ENCODE peak calls at places on chromosomes 5 and 9, in five cellular contexts. One of them, this sample, is unnamed.

GRCh38 chr5:56527174-56527573 is 288.2 kb upstream of the MAP3K1 start:
- DNase-seq in cardiac muscle cell: no peak
- DNase-seq in NCI-H774: no peak
- DNase-seq in GM13977: no peak
- DNase-seq in C1 segment of cervical spinal cord: no peak
- DNase-seq in this sample: no peak

GRCh38 chr9:108789742-108790141 is 66.0 kb downstream of the ACTL7B start:
- DNase-seq in cardiac muscle cell: no peak
- DNase-seq in GM13977: no peak
- DNase-seq in NCI-H774: no peak
- DNase-seq in C1 segment of cervical spinal cord: no peak
- DNase-seq in this sample: no peak

GRCh38 chr9:73179594-73179993 is 27.9 kb downstream of the ANXA1 start:
- DNase-seq in C1 segment of cervical spinal cord: no peak
- DNase-seq in cardiac muscle cell: no peak
- DNase-seq in NCI-H774: no peak
- DNase-seq in GM13977: no peak
- DNase-seq in this sample: no peak

GRCh38 chr9:99192786-99193465 is 28.8 kb downstream of the ALG2 start:
- DNase-seq in NCI-H774: no peak
- DNase-seq in cardiac muscle cell: no peak
- DNase-seq in C1 segment of cervical spinal cord: no peak
- DNase-seq in GM13977: no peak
- DNase-seq in this sample: no peak

GRCh38 chr9:91117959-91118651 is 243.6 kb downstream of the AUH start:
- DNase-seq in GM13977: no peak
- DNase-seq in C1 segment of cervical spinal cord: peak; percentile 75
- DNase-seq in NCI-H774: peak; percentile 6
- DNase-seq in cardiac muscle cell: peak; percentile 83
- DNase-seq in this sample: peak; percentile 28

GRCh38 chr9:71703172-71703872 is 65.0 kb downstream of the CEMIP2 start:
- DNase-seq in cardiac muscle cell: no peak
- DNase-seq in GM13977: no peak
- DNase-seq in C1 segment of cervical spinal cord: no peak
- DNase-seq in NCI-H774: no peak
- DNase-seq in this sample: no peak

GRCh38 chr5:152688561-152689274 is 283.6 kb upstream of the NMUR2 start:
- DNase-seq in NCI-H774: no peak
- DNase-seq in GM13977: no peak
- DNase-seq in cardiac muscle cell: no peak
- DNase-seq in C1 segment of cervical spinal cord: no peak
- DNase-seq in this sample: no peak

GRCh38 chr9:96654450-96655197 is 493 bp downstream of the PRXL2C start:
- DNase-seq in cardiac muscle cell: peak; percentile 92
- DNase-seq in GM13977: peak; percentile 80
- DNase-seq in NCI-H774: peak; percentile 85
- DNase-seq in C1 segment of cervical spinal cord: peak; percentile 85
- DNase-seq in this sample: no peak

GRCh38 chr5:60366489-60366888 is 333.5 kb downstream of the DEPDC1B start:
- DNase-seq in GM13977: no peak
- DNase-seq in NCI-H774: no peak
- DNase-seq in C1 segment of cervical spinal cord: no peak
- DNase-seq in cardiac muscle cell: no peak
- DNase-seq in this sample: no peak

GRCh38 chr9:137970686-137971476 is 93.3 kb downstream of the CACNA1B start:
- DNase-seq in GM13977: no peak
- DNase-seq in cardiac muscle cell: no peak
- DNase-seq in NCI-H774: no peak
- DNase-seq in C1 segment of cervical spinal cord: no peak
- DNase-seq in this sample: no peak

GRCh38 chr5:151600069-151600665 is 9.0 kb upstream of the FAT2 start:
- DNase-seq in GM13977: no peak
- DNase-seq in NCI-H774: no peak
- DNase-seq in cardiac muscle cell: no peak
- DNase-seq in C1 segment of cervical spinal cord: no peak
- DNase-seq in this sample: no peak

GRCh38 chr5:34511063-34511462 is 145.1 kb upstream of the RAI14 start:
- DNase-seq in cardiac muscle cell: no peak
- DNase-seq in C1 segment of cervical spinal cord: no peak
- DNase-seq in NCI-H774: no peak
- DNase-seq in GM13977: no peak
- DNase-seq in this sample: no peak

GRCh38 chr9:68704804-68705635 is at the start of gene PIP5K1B:
- DNase-seq in NCI-H774: peak; percentile 80
- DNase-seq in cardiac muscle cell: peak; percentile 87
- DNase-seq in C1 segment of cervical spinal cord: no peak
- DNase-seq in GM13977: peak; percentile 91
- DNase-seq in this sample: no peak

GRCh38 chr5:87099246-87099914 is 168.3 kb upstream of the RASA1 start:
- DNase-seq in cardiac muscle cell: no peak
- DNase-seq in GM13977: no peak
- DNase-seq in C1 segment of cervical spinal cord: no peak
- DNase-seq in NCI-H774: no peak
- DNase-seq in this sample: no peak

GRCh38 chr5:11588803-11589202 is 315.4 kb downstream of the CTNND2 start:
- DNase-seq in GM13977: no peak
- DNase-seq in C1 segment of cervical spinal cord: peak; percentile 45
- DNase-seq in NCI-H774: no peak
- DNase-seq in cardiac muscle cell: no peak
- DNase-seq in this sample: no peak

GRCh38 chr5:99621772-99622681 is 693.2 kb upstream of the CHD1 start:
- DNase-seq in NCI-H774: no peak
- DNase-seq in GM13977: no peak
- DNase-seq in C1 segment of cervical spinal cord: no peak
- DNase-seq in cardiac muscle cell: peak; percentile 2
- DNase-seq in this sample: no peak

GRCh38 chr5:132224721-132225120 is 2.9 kb downstream of the P4HA2 start:
- DNase-seq in NCI-H774: no peak
- DNase-seq in cardiac muscle cell: no peak
- DNase-seq in GM13977: no peak
- DNase-seq in C1 segment of cervical spinal cord: no peak
- DNase-seq in this sample: no peak

This sample was measured in NCI-H2107.